ENCODE peak calls at places on chromosomes 3 and 15, in nine cellular contexts. One of them, this sample, is unnamed.

GRCh38 chr15:27449940-27450339 is 479.0 kb downstream of the GABRG3 start:
- DNase-seq in AG10803: no peak
- DNase-seq in stimulated activated CD8-positive, alpha-beta memory T cell treated with anti-CD3 and anti-CD28 coated beads, Interleukin-2, amount 100 ng/mL, for 1 hour: no peak
- DNase-seq in globus pallidus: no peak
- DNase-seq in cardiac septum: no peak
- DNase-seq in T-helper 1 cell: no peak
- DNase-seq in fibroblast of pulmonary artery: peak; percentile 18
- DNase-seq in amygdala: no peak
- DNase-seq in iPS-NIHi11: no peak
- DNase-seq in this sample: no peak

GRCh38 chr3:137084579-137084978 is 126.8 kb downstream of the IL20RB start:
- DNase-seq in AG10803: no peak
- DNase-seq in stimulated activated CD8-positive, alpha-beta memory T cell treated with anti-CD3 and anti-CD28 coated beads, Interleukin-2, amount 100 ng/mL, for 1 hour: no peak
- DNase-seq in globus pallidus: no peak
- DNase-seq in cardiac septum: no peak
- DNase-seq in T-helper 1 cell: no peak
- DNase-seq in fibroblast of pulmonary artery: no peak
- DNase-seq in amygdala: no peak
- DNase-seq in iPS-NIHi11: no peak
- DNase-seq in this sample: no peak

GRCh38 chr3:151766454-151766853 is 32.7 kb downstream of the AADACL2 start:
- DNase-seq in AG10803: no peak
- DNase-seq in stimulated activated CD8-positive, alpha-beta memory T cell treated with anti-CD3 and anti-CD28 coated beads, Interleukin-2, amount 100 ng/mL, for 1 hour: no peak
- DNase-seq in globus pallidus: no peak
- DNase-seq in cardiac septum: no peak
- DNase-seq in T-helper 1 cell: no peak
- DNase-seq in fibroblast of pulmonary artery: peak; percentile 65
- DNase-seq in amygdala: no peak
- DNase-seq in iPS-NIHi11: no peak
- DNase-seq in this sample: peak; percentile 41

GRCh38 chr3:182364323-182364722 is 429.0 kb upstream of the ATP11B start:
- DNase-seq in AG10803: no peak
- DNase-seq in stimulated activated CD8-positive, alpha-beta memory T cell treated with anti-CD3 and anti-CD28 coated beads, Interleukin-2, amount 100 ng/mL, for 1 hour: no peak
- DNase-seq in globus pallidus: peak; percentile 89
- DNase-seq in cardiac septum: no peak
- DNase-seq in T-helper 1 cell: no peak
- DNase-seq in fibroblast of pulmonary artery: no peak
- DNase-seq in amygdala: peak; percentile 11
- DNase-seq in iPS-NIHi11: no peak
- DNase-seq in this sample: peak; percentile 22

GRCh38 chr15:79942656-79943481 is 28.1 kb downstream of the BCL2A1 start:
- DNase-seq in AG10803: no peak
- DNase-seq in stimulated activated CD8-positive, alpha-beta memory T cell treated with anti-CD3 and anti-CD28 coated beads, Interleukin-2, amount 100 ng/mL, for 1 hour: no peak
- DNase-seq in globus pallidus: no peak
- DNase-seq in cardiac septum: no peak
- DNase-seq in T-helper 1 cell: no peak
- DNase-seq in fibroblast of pulmonary artery: no peak
- DNase-seq in amygdala: no peak
- DNase-seq in iPS-NIHi11: no peak
- DNase-seq in this sample: no peak

GRCh38 chr3:81465510-81465909 is 295.9 kb downstream of the GBE1 start:
- DNase-seq in AG10803: no peak
- DNase-seq in stimulated activated CD8-positive, alpha-beta memory T cell treated with anti-CD3 and anti-CD28 coated beads, Interleukin-2, amount 100 ng/mL, for 1 hour: no peak
- DNase-seq in globus pallidus: no peak
- DNase-seq in cardiac septum: no peak
- DNase-seq in T-helper 1 cell: no peak
- DNase-seq in fibroblast of pulmonary artery: peak; percentile 60
- DNase-seq in amygdala: no peak
- DNase-seq in iPS-NIHi11: no peak
- DNase-seq in this sample: no peak

GRCh38 chr15:58951388-58952060 is 18.0 kb upstream of the SLTM start:
- DNase-seq in AG10803: peak; percentile 79
- DNase-seq in stimulated activated CD8-positive, alpha-beta memory T cell treated with anti-CD3 and anti-CD28 coated beads, Interleukin-2, amount 100 ng/mL, for 1 hour: no peak
- DNase-seq in globus pallidus: no peak
- DNase-seq in cardiac septum: no peak
- DNase-seq in T-helper 1 cell: no peak
- DNase-seq in fibroblast of pulmonary artery: peak; percentile 86
- DNase-seq in amygdala: no peak
- DNase-seq in iPS-NIHi11: no peak
- DNase-seq in this sample: peak; percentile 63

GRCh38 chr15:78315686-78316085 is 16.3 kb upstream of the SKIC8 start:
- DNase-seq in AG10803: no peak
- DNase-seq in stimulated activated CD8-positive, alpha-beta memory T cell treated with anti-CD3 and anti-CD28 coated beads, Interleukin-2, amount 100 ng/mL, for 1 hour: no peak
- DNase-seq in globus pallidus: no peak
- DNase-seq in cardiac septum: no peak
- DNase-seq in T-helper 1 cell: no peak
- DNase-seq in fibroblast of pulmonary artery: no peak
- DNase-seq in amygdala: no peak
- DNase-seq in iPS-NIHi11: peak; percentile 67
- DNase-seq in this sample: peak; percentile 31

GRCh38 chr3:63096248-63097058 is 181.7 kb upstream of the SYNPR start:
- DNase-seq in AG10803: no peak
- DNase-seq in stimulated activated CD8-positive, alpha-beta memory T cell treated with anti-CD3 and anti-CD28 coated beads, Interleukin-2, amount 100 ng/mL, for 1 hour: no peak
- DNase-seq in globus pallidus: no peak
- DNase-seq in cardiac septum: no peak
- DNase-seq in T-helper 1 cell: no peak
- DNase-seq in fibroblast of pulmonary artery: no peak
- DNase-seq in amygdala: no peak
- DNase-seq in iPS-NIHi11: no peak
- DNase-seq in this sample: no peak

GRCh38 chr3:10764314-10765051 is 51.5 kb upstream of the SLC6A11 start:
- DNase-seq in AG10803: no peak
- DNase-seq in stimulated activated CD8-positive, alpha-beta memory T cell treated with anti-CD3 and anti-CD28 coated beads, Interleukin-2, amount 100 ng/mL, for 1 hour: no peak
- DNase-seq in globus pallidus: peak; percentile 78
- DNase-seq in cardiac septum: no peak
- DNase-seq in T-helper 1 cell: no peak
- DNase-seq in fibroblast of pulmonary artery: no peak
- DNase-seq in amygdala: peak; percentile 30
- DNase-seq in iPS-NIHi11: peak; percentile 53
- DNase-seq in this sample: no peak

GRCh38 chr15:90318591-90318990 is 33.5 kb upstream of the ZNF774 start:
- DNase-seq in AG10803: no peak
- DNase-seq in stimulated activated CD8-positive, alpha-beta memory T cell treated with anti-CD3 and anti-CD28 coated beads, Interleukin-2, amount 100 ng/mL, for 1 hour: no peak
- DNase-seq in globus pallidus: no peak
- DNase-seq in cardiac septum: no peak
- DNase-seq in T-helper 1 cell: no peak
- DNase-seq in fibroblast of pulmonary artery: no peak
- DNase-seq in amygdala: no peak
- DNase-seq in iPS-NIHi11: no peak
- DNase-seq in this sample: no peak

GRCh38 chr3:41202834-41203345 is 3.6 kb downstream of the CTNNB1 start:
- DNase-seq in AG10803: peak; percentile 61
- DNase-seq in stimulated activated CD8-positive, alpha-beta memory T cell treated with anti-CD3 and anti-CD28 coated beads, Interleukin-2, amount 100 ng/mL, for 1 hour: no peak
- DNase-seq in globus pallidus: peak; percentile 50
- DNase-seq in cardiac septum: no peak
- DNase-seq in T-helper 1 cell: no peak
- DNase-seq in fibroblast of pulmonary artery: peak; percentile 73
- DNase-seq in amygdala: no peak
- DNase-seq in iPS-NIHi11: no peak
- DNase-seq in this sample: peak; percentile 76

GRCh38 chr3:136659253-136659652 is 92.9 kb downstream of the STAG1 start:
- DNase-seq in AG10803: peak; percentile 87
- DNase-seq in stimulated activated CD8-positive, alpha-beta memory T cell treated with anti-CD3 and anti-CD28 coated beads, Interleukin-2, amount 100 ng/mL, for 1 hour: no peak
- DNase-seq in globus pallidus: peak; percentile 88
- DNase-seq in cardiac septum: no peak
- DNase-seq in T-helper 1 cell: no peak
- DNase-seq in fibroblast of pulmonary artery: peak; percentile 74
- DNase-seq in amygdala: peak; percentile 1
- DNase-seq in iPS-NIHi11: peak; percentile 46
- DNase-seq in this sample: no peak

GRCh38 chr15:70322051-70322668 is 224.4 kb upstream of the TLE3 start:
- DNase-seq in AG10803: no peak
- DNase-seq in stimulated activated CD8-positive, alpha-beta memory T cell treated with anti-CD3 and anti-CD28 coated beads, Interleukin-2, amount 100 ng/mL, for 1 hour: no peak
- DNase-seq in globus pallidus: no peak
- DNase-seq in cardiac septum: no peak
- DNase-seq in T-helper 1 cell: no peak
- DNase-seq in fibroblast of pulmonary artery: no peak
- DNase-seq in amygdala: no peak
- DNase-seq in iPS-NIHi11: no peak
- DNase-seq in this sample: no peak

GRCh38 chr3:144590854-144591253 is 619.2 kb downstream of the DIPK2A start:
- DNase-seq in AG10803: peak; percentile 66
- DNase-seq in stimulated activated CD8-positive, alpha-beta memory T cell treated with anti-CD3 and anti-CD28 coated beads, Interleukin-2, amount 100 ng/mL, for 1 hour: no peak
- DNase-seq in globus pallidus: no peak
- DNase-seq in cardiac septum: no peak
- DNase-seq in T-helper 1 cell: no peak
- DNase-seq in fibroblast of pulmonary artery: peak; percentile 88
- DNase-seq in amygdala: no peak
- DNase-seq in iPS-NIHi11: no peak
- DNase-seq in this sample: peak; percentile 36

GRCh38 chr3:42752441-42752840 is 20.6 kb downstream of the CCDC13 start:
- DNase-seq in AG10803: no peak
- DNase-seq in stimulated activated CD8-positive, alpha-beta memory T cell treated with anti-CD3 and anti-CD28 coated beads, Interleukin-2, amount 100 ng/mL, for 1 hour: no peak
- DNase-seq in globus pallidus: no peak
- DNase-seq in cardiac septum: peak; percentile 38
- DNase-seq in T-helper 1 cell: no peak
- DNase-seq in fibroblast of pulmonary artery: no peak
- DNase-seq in amygdala: no peak
- DNase-seq in iPS-NIHi11: no peak
- DNase-seq in this sample: no peak

GRCh38 chr3:151866711-151867410 is 6.6 kb upstream of the SUCNR1 start:
- DNase-seq in AG10803: no peak
- DNase-seq in stimulated activated CD8-positive, alpha-beta memory T cell treated with anti-CD3 and anti-CD28 coated beads, Interleukin-2, amount 100 ng/mL, for 1 hour: no peak
- DNase-seq in globus pallidus: no peak
- DNase-seq in cardiac septum: no peak
- DNase-seq in T-helper 1 cell: no peak
- DNase-seq in fibroblast of pulmonary artery: no peak
- DNase-seq in amygdala: no peak
- DNase-seq in iPS-NIHi11: no peak
- DNase-seq in this sample: no peak

GRCh38 chr3:114213669-114214541 is 23.5 kb downstream of the ZNF80 start:
- DNase-seq in AG10803: peak; percentile 68
- DNase-seq in stimulated activated CD8-positive, alpha-beta memory T cell treated with anti-CD3 and anti-CD28 coated beads, Interleukin-2, amount 100 ng/mL, for 1 hour: peak; percentile 36
- DNase-seq in globus pallidus: no peak
- DNase-seq in cardiac septum: no peak
- DNase-seq in T-helper 1 cell: peak; percentile 55
- DNase-seq in fibroblast of pulmonary artery: peak; percentile 55
- DNase-seq in amygdala: no peak
- DNase-seq in iPS-NIHi11: peak; percentile 44
- DNase-seq in this sample: no peak

GRCh38 chr3:48960841-48961413 is 29.1 kb upstream of the P4HTM start:
- DNase-seq in AG10803: peak; percentile 29
- DNase-seq in stimulated activated CD8-positive, alpha-beta memory T cell treated with anti-CD3 and anti-CD28 coated beads, Interleukin-2, amount 100 ng/mL, for 1 hour: no peak
- DNase-seq in globus pallidus: no peak
- DNase-seq in cardiac septum: no peak
- DNase-seq in T-helper 1 cell: no peak
- DNase-seq in fibroblast of pulmonary artery: peak; percentile 40
- DNase-seq in amygdala: no peak
- DNase-seq in iPS-NIHi11: no peak
- DNase-seq in this sample: peak; percentile 9

GRCh38 chr3:195544634-195545033 is 1.5 kb upstream of the PPP1R2 start:
- DNase-seq in AG10803: no peak
- DNase-seq in stimulated activated CD8-positive, alpha-beta memory T cell treated with anti-CD3 and anti-CD28 coated beads, Interleukin-2, amount 100 ng/mL, for 1 hour: no peak
- DNase-seq in globus pallidus: no peak
- DNase-seq in cardiac septum: peak; percentile 77
- DNase-seq in T-helper 1 cell: no peak
- DNase-seq in fibroblast of pulmonary artery: peak; percentile 80
- DNase-seq in amygdala: no peak
- DNase-seq in iPS-NIHi11: no peak
- DNase-seq in this sample: no peak

GRCh38 chr15:70768247-70768883 is 5.0 kb upstream of the UACA start:
- DNase-seq in AG10803: no peak
- DNase-seq in stimulated activated CD8-positive, alpha-beta memory T cell treated with anti-CD3 and anti-CD28 coated beads, Interleukin-2, amount 100 ng/mL, for 1 hour: no peak
- DNase-seq in globus pallidus: no peak
- DNase-seq in cardiac septum: no peak
- DNase-seq in T-helper 1 cell: no peak
- DNase-seq in fibroblast of pulmonary artery: no peak
- DNase-seq in amygdala: no peak
- DNase-seq in iPS-NIHi11: no peak
- DNase-seq in this sample: no peak

GRCh38 chr3:127959873-127960272 is 44.8 kb downstream of the KBTBD12 start:
- DNase-seq in AG10803: no peak
- DNase-seq in stimulated activated CD8-positive, alpha-beta memory T cell treated with anti-CD3 and anti-CD28 coated beads, Interleukin-2, amount 100 ng/mL, for 1 hour: no peak
- DNase-seq in globus pallidus: no peak
- DNase-seq in cardiac septum: no peak
- DNase-seq in T-helper 1 cell: no peak
- DNase-seq in fibroblast of pulmonary artery: peak; percentile 49
- DNase-seq in amygdala: no peak
- DNase-seq in iPS-NIHi11: peak; percentile 75
- DNase-seq in this sample: peak; percentile 41

GRCh38 chr15:70748281-70748747 is 15.0 kb downstream of the UACA start:
- DNase-seq in AG10803: peak; percentile 55
- DNase-seq in stimulated activated CD8-positive, alpha-beta memory T cell treated with anti-CD3 and anti-CD28 coated beads, Interleukin-2, amount 100 ng/mL, for 1 hour: no peak
- DNase-seq in globus pallidus: peak; percentile 30
- DNase-seq in cardiac septum: peak; percentile 83
- DNase-seq in T-helper 1 cell: no peak
- DNase-seq in fibroblast of pulmonary artery: no peak
- DNase-seq in amygdala: no peak
- DNase-seq in iPS-NIHi11: no peak
- DNase-seq in this sample: no peak

GRCh38 chr3:39208463-39209055 is 16.2 kb upstream of the XIRP1 start:
- DNase-seq in AG10803: peak; percentile 63
- DNase-seq in stimulated activated CD8-positive, alpha-beta memory T cell treated with anti-CD3 and anti-CD28 coated beads, Interleukin-2, amount 100 ng/mL, for 1 hour: no peak
- DNase-seq in globus pallidus: peak; percentile 65
- DNase-seq in cardiac septum: peak; percentile 84
- DNase-seq in T-helper 1 cell: peak; percentile 15
- DNase-seq in fibroblast of pulmonary artery: peak; percentile 67
- DNase-seq in amygdala: no peak
- DNase-seq in iPS-NIHi11: peak; percentile 72
- DNase-seq in this sample: peak; percentile 67

GRCh38 chr15:90664650-90665287 is 52.4 kb upstream of the BLM start:
- DNase-seq in AG10803: peak; percentile 50
- DNase-seq in stimulated activated CD8-positive, alpha-beta memory T cell treated with anti-CD3 and anti-CD28 coated beads, Interleukin-2, amount 100 ng/mL, for 1 hour: no peak
- DNase-seq in globus pallidus: no peak
- DNase-seq in cardiac septum: peak; percentile 64
- DNase-seq in T-helper 1 cell: no peak
- DNase-seq in fibroblast of pulmonary artery: peak; percentile 44
- DNase-seq in amygdala: no peak
- DNase-seq in iPS-NIHi11: peak; percentile 74
- DNase-seq in this sample: no peak

GRCh38 chr15:74988007-74988800 is 7.2 kb upstream of the SCAMP5 start:
- DNase-seq in AG10803: no peak
- DNase-seq in stimulated activated CD8-positive, alpha-beta memory T cell treated with anti-CD3 and anti-CD28 coated beads, Interleukin-2, amount 100 ng/mL, for 1 hour: no peak
- DNase-seq in globus pallidus: no peak
- DNase-seq in cardiac septum: no peak
- DNase-seq in T-helper 1 cell: peak; percentile 10
- DNase-seq in fibroblast of pulmonary artery: peak; percentile 70
- DNase-seq in amygdala: no peak
- DNase-seq in iPS-NIHi11: peak; percentile 74
- DNase-seq in this sample: peak; percentile 64

GRCh38 chr3:132596816-132597433 is at the start of gene ACKR4:
- DNase-seq in AG10803: peak; percentile 36
- DNase-seq in stimulated activated CD8-positive, alpha-beta memory T cell treated with anti-CD3 and anti-CD28 coated beads, Interleukin-2, amount 100 ng/mL, for 1 hour: no peak
- DNase-seq in globus pallidus: no peak
- DNase-seq in cardiac septum: no peak
- DNase-seq in T-helper 1 cell: no peak
- DNase-seq in fibroblast of pulmonary artery: peak; percentile 7
- DNase-seq in amygdala: no peak
- DNase-seq in iPS-NIHi11: no peak
- DNase-seq in this sample: no peak

GRCh38 chr3:64908292-64908691 is 220.5 kb upstream of the ADAMTS9 start:
- DNase-seq in AG10803: no peak
- DNase-seq in stimulated activated CD8-positive, alpha-beta memory T cell treated with anti-CD3 and anti-CD28 coated beads, Interleukin-2, amount 100 ng/mL, for 1 hour: no peak
- DNase-seq in globus pallidus: no peak
- DNase-seq in cardiac septum: no peak
- DNase-seq in T-helper 1 cell: no peak
- DNase-seq in fibroblast of pulmonary artery: peak; percentile 31
- DNase-seq in amygdala: no peak
- DNase-seq in iPS-NIHi11: no peak
- DNase-seq in this sample: peak; percentile 18

GRCh38 chr3:183485585-183485984 is 57.2 kb upstream of the MCF2L2 start:
- DNase-seq in AG10803: no peak
- DNase-seq in stimulated activated CD8-positive, alpha-beta memory T cell treated with anti-CD3 and anti-CD28 coated beads, Interleukin-2, amount 100 ng/mL, for 1 hour: no peak
- DNase-seq in globus pallidus: no peak
- DNase-seq in cardiac septum: no peak
- DNase-seq in T-helper 1 cell: no peak
- DNase-seq in fibroblast of pulmonary artery: no peak
- DNase-seq in amygdala: no peak
- DNase-seq in iPS-NIHi11: no peak
- DNase-seq in this sample: no peak

GRCh38 chr3:56914646-56915045 is 112.9 kb upstream of the ARHGEF3 start:
- DNase-seq in AG10803: no peak
- DNase-seq in stimulated activated CD8-positive, alpha-beta memory T cell treated with anti-CD3 and anti-CD28 coated beads, Interleukin-2, amount 100 ng/mL, for 1 hour: no peak
- DNase-seq in globus pallidus: no peak
- DNase-seq in cardiac septum: no peak
- DNase-seq in T-helper 1 cell: no peak
- DNase-seq in fibroblast of pulmonary artery: no peak
- DNase-seq in amygdala: no peak
- DNase-seq in iPS-NIHi11: no peak
- DNase-seq in this sample: no peak

GRCh38 chr3:184620101-184620798 is 58.7 kb downstream of the EPHB3 start:
- DNase-seq in AG10803: peak; percentile 20
- DNase-seq in stimulated activated CD8-positive, alpha-beta memory T cell treated with anti-CD3 and anti-CD28 coated beads, Interleukin-2, amount 100 ng/mL, for 1 hour: no peak
- DNase-seq in globus pallidus: no peak
- DNase-seq in cardiac septum: no peak
- DNase-seq in T-helper 1 cell: no peak
- DNase-seq in fibroblast of pulmonary artery: peak; percentile 50
- DNase-seq in amygdala: no peak
- DNase-seq in iPS-NIHi11: no peak
- DNase-seq in this sample: peak; percentile 53